ENCODE peak calls at places on chromosomes 13 and 19, in five cellular contexts. One of them, this sample, is unnamed.

GRCh38 chr13:111204438-111205177 is 89.5 kb downstream of the ARHGEF7 start:
- DNase-seq in AG10803: peak; percentile 86
- DNase-seq in GM13976: no peak
- DNase-seq in activated CD4-positive, alpha-beta T cell treated with anti-CD3 and anti-CD28 coated beads, Interleukin-2, amount 10 ng/mL, durations not matched to agents 7 days and 5 days: no peak
- DNase-seq in RPMI8226: no peak
- DNase-seq in this sample: no peak

GRCh38 chr19:2048959-2049740 is 1.9 kb downstream of the MKNK2 start:
- DNase-seq in GM13976: no peak
- DNase-seq in RPMI8226: no peak
- DNase-seq in AG10803: no peak
- DNase-seq in activated CD4-positive, alpha-beta T cell treated with anti-CD3 and anti-CD28 coated beads, Interleukin-2, amount 10 ng/mL, durations not matched to agents 7 days and 5 days: no peak
- DNase-seq in this sample: no peak

GRCh38 chr19:14150041-14150769 is 13.8 kb upstream of the ASF1B start:
- DNase-seq in activated CD4-positive, alpha-beta T cell treated with anti-CD3 and anti-CD28 coated beads, Interleukin-2, amount 10 ng/mL, durations not matched to agents 7 days and 5 days: peak; percentile 18
- DNase-seq in AG10803: no peak
- DNase-seq in GM13976: no peak
- DNase-seq in RPMI8226: no peak
- DNase-seq in this sample: no peak

GRCh38 chr19:18086590-18087138 is at the start of gene IL12RB1:
- DNase-seq in activated CD4-positive, alpha-beta T cell treated with anti-CD3 and anti-CD28 coated beads, Interleukin-2, amount 10 ng/mL, durations not matched to agents 7 days and 5 days: peak; percentile 86
- DNase-seq in AG10803: no peak
- DNase-seq in RPMI8226: peak; percentile 51
- DNase-seq in GM13976: peak; percentile 73
- DNase-seq in this sample: peak; percentile 36

GRCh38 chr13:40402931-40403412 is 263.5 kb downstream of the FOXO1 start:
- DNase-seq in AG10803: peak; percentile 68
- DNase-seq in RPMI8226: no peak
- DNase-seq in GM13976: no peak
- DNase-seq in activated CD4-positive, alpha-beta T cell treated with anti-CD3 and anti-CD28 coated beads, Interleukin-2, amount 10 ng/mL, durations not matched to agents 7 days and 5 days: no peak
- DNase-seq in this sample: no peak

GRCh38 chr19:14070268-14071050 is 2.1 kb upstream of the MISP3 start:
- DNase-seq in activated CD4-positive, alpha-beta T cell treated with anti-CD3 and anti-CD28 coated beads, Interleukin-2, amount 10 ng/mL, durations not matched to agents 7 days and 5 days: no peak
- DNase-seq in RPMI8226: no peak
- DNase-seq in AG10803: no peak
- DNase-seq in GM13976: no peak
- DNase-seq in this sample: no peak

GRCh38 chr19:47854459-47854858 is 4.6 kb upstream of the TPRX2 start:
- DNase-seq in AG10803: no peak
- DNase-seq in GM13976: no peak
- DNase-seq in activated CD4-positive, alpha-beta T cell treated with anti-CD3 and anti-CD28 coated beads, Interleukin-2, amount 10 ng/mL, durations not matched to agents 7 days and 5 days: no peak
- DNase-seq in RPMI8226: no peak
- DNase-seq in this sample: no peak

GRCh38 chr13:94324409-94325147 is 154.9 kb downstream of the DCT start:
- DNase-seq in RPMI8226: no peak
- DNase-seq in activated CD4-positive, alpha-beta T cell treated with anti-CD3 and anti-CD28 coated beads, Interleukin-2, amount 10 ng/mL, durations not matched to agents 7 days and 5 days: no peak
- DNase-seq in AG10803: no peak
- DNase-seq in GM13976: no peak
- DNase-seq in this sample: no peak

GRCh38 chr19:18985257-18985656 is 44.2 kb upstream of the HOMER3 start:
- DNase-seq in activated CD4-positive, alpha-beta T cell treated with anti-CD3 and anti-CD28 coated beads, Interleukin-2, amount 10 ng/mL, durations not matched to agents 7 days and 5 days: no peak
- DNase-seq in AG10803: no peak
- DNase-seq in RPMI8226: peak; percentile 55
- DNase-seq in GM13976: no peak
- DNase-seq in this sample: no peak

GRCh38 chr13:106786006-106786579 is 218.2 kb upstream of the ARGLU1 start:
- DNase-seq in RPMI8226: no peak
- DNase-seq in AG10803: no peak
- DNase-seq in activated CD4-positive, alpha-beta T cell treated with anti-CD3 and anti-CD28 coated beads, Interleukin-2, amount 10 ng/mL, durations not matched to agents 7 days and 5 days: no peak
- DNase-seq in GM13976: no peak
- DNase-seq in this sample: no peak

GRCh38 chr19:40365613-40366401 is 17.3 kb downstream of the PLD3 start:
- DNase-seq in AG10803: peak; percentile 44
- DNase-seq in activated CD4-positive, alpha-beta T cell treated with anti-CD3 and anti-CD28 coated beads, Interleukin-2, amount 10 ng/mL, durations not matched to agents 7 days and 5 days: peak; percentile 33
- DNase-seq in GM13976: peak; percentile 91
- DNase-seq in RPMI8226: no peak
- DNase-seq in this sample: peak; percentile 14

GRCh38 chr19:7004313-7004931 is 16.8 kb downstream of the MBD3L2B start:
- DNase-seq in AG10803: peak; percentile 44
- DNase-seq in GM13976: peak; percentile 38
- DNase-seq in RPMI8226: peak; percentile 69
- DNase-seq in activated CD4-positive, alpha-beta T cell treated with anti-CD3 and anti-CD28 coated beads, Interleukin-2, amount 10 ng/mL, durations not matched to agents 7 days and 5 days: peak; percentile 27
- DNase-seq in this sample: no peak

This sample was measured in effector CD8-positive, alpha-beta T cell.